ENCODE peak calls at places on chromosomes 1 and 21, in nine cellular contexts. One of them, this sample, is unnamed.

GRCh38 chr1:31576201-31576669 is at the start of gene TINAGL1:
- DNase-seq in PC-9: peak; percentile 98
- DNase-seq in aorta: peak; percentile 90
- DNase-seq in H1: no peak
- DNase-seq in neuronal stem cell: no peak
- DNase-seq in hepatocyte: peak; percentile 93
- DNase-seq in K562: peak; percentile 67
- DNase-seq in endodermal cell: peak; percentile 92
- DNase-seq in HAP-1: no peak
- DNase-seq in this sample: no peak

GRCh38 chr1:240031009-240031408 is 60.7 kb upstream of the FMN2 start:
- DNase-seq in PC-9: no peak
- DNase-seq in aorta: no peak
- DNase-seq in H1: no peak
- DNase-seq in neuronal stem cell: no peak
- DNase-seq in hepatocyte: no peak
- DNase-seq in K562: no peak
- DNase-seq in endodermal cell: no peak
- DNase-seq in HAP-1: no peak
- DNase-seq in this sample: no peak

GRCh38 chr1:150567717-150568561 is 11.5 kb downstream of the MCL1 start:
- DNase-seq in PC-9: peak; percentile 98
- DNase-seq in aorta: peak; percentile 93
- DNase-seq in H1: peak; percentile 88
- DNase-seq in neuronal stem cell: peak; percentile 83
- DNase-seq in hepatocyte: peak; percentile 94
- DNase-seq in K562: peak; percentile 71
- DNase-seq in endodermal cell: peak; percentile 96
- DNase-seq in HAP-1: peak; percentile 75
- DNase-seq in this sample: peak; percentile 45

GRCh38 chr1:88740784-88741183 is 56.7 kb downstream of the PKN2 start:
- DNase-seq in PC-9: no peak
- DNase-seq in aorta: no peak
- DNase-seq in H1: no peak
- DNase-seq in neuronal stem cell: no peak
- DNase-seq in hepatocyte: no peak
- DNase-seq in K562: no peak
- DNase-seq in endodermal cell: no peak
- DNase-seq in HAP-1: no peak
- DNase-seq in this sample: no peak

GRCh38 chr1:191913234-191913948 is 244.9 kb upstream of the RGS18 start:
- DNase-seq in PC-9: no peak
- DNase-seq in aorta: no peak
- DNase-seq in H1: no peak
- DNase-seq in neuronal stem cell: no peak
- DNase-seq in hepatocyte: no peak
- DNase-seq in K562: no peak
- DNase-seq in endodermal cell: no peak
- DNase-seq in HAP-1: no peak
- DNase-seq in this sample: no peak

GRCh38 chr21:45299864-45300785 is 12.4 kb upstream of the POFUT2 start:
- DNase-seq in PC-9: no peak
- DNase-seq in aorta: peak; percentile 65
- DNase-seq in H1: no peak
- DNase-seq in neuronal stem cell: no peak
- DNase-seq in hepatocyte: no peak
- DNase-seq in K562: no peak
- DNase-seq in endodermal cell: peak; percentile 48
- DNase-seq in HAP-1: no peak
- DNase-seq in this sample: no peak

GRCh38 chr1:226873771-226874578 is 3.6 kb downstream of the PSEN2 start:
- DNase-seq in PC-9: no peak
- DNase-seq in aorta: no peak
- DNase-seq in H1: no peak
- DNase-seq in neuronal stem cell: no peak
- DNase-seq in hepatocyte: peak; percentile 2
- DNase-seq in K562: no peak
- DNase-seq in endodermal cell: peak; percentile 32
- DNase-seq in HAP-1: peak; percentile 42
- DNase-seq in this sample: no peak

GRCh38 chr1:207695943-207696342 is 51.0 kb downstream of the CR1L start:
- DNase-seq in PC-9: no peak
- DNase-seq in aorta: no peak
- DNase-seq in H1: no peak
- DNase-seq in neuronal stem cell: no peak
- DNase-seq in hepatocyte: no peak
- DNase-seq in K562: no peak
- DNase-seq in endodermal cell: no peak
- DNase-seq in HAP-1: no peak
- DNase-seq in this sample: no peak

GRCh38 chr1:226526801-226527595 is 21.6 kb upstream of the STUM start:
- DNase-seq in PC-9: no peak
- DNase-seq in aorta: no peak
- DNase-seq in H1: no peak
- DNase-seq in neuronal stem cell: peak; percentile 9
- DNase-seq in hepatocyte: no peak
- DNase-seq in K562: peak; percentile 65
- DNase-seq in endodermal cell: peak; percentile 92
- DNase-seq in HAP-1: peak; percentile 71
- DNase-seq in this sample: peak; percentile 27

GRCh38 chr1:37035828-37036666 is 1.7 kb upstream of the GRIK3 start:
- DNase-seq in PC-9: no peak
- DNase-seq in aorta: no peak
- DNase-seq in H1: no peak
- DNase-seq in neuronal stem cell: no peak
- DNase-seq in hepatocyte: no peak
- DNase-seq in K562: peak; percentile 47
- DNase-seq in endodermal cell: peak; percentile 86
- DNase-seq in HAP-1: no peak
- DNase-seq in this sample: no peak

GRCh38 chr1:78339490-78339889 is 151.3 kb upstream of the PTGFR start:
- DNase-seq in PC-9: no peak
- DNase-seq in aorta: no peak
- DNase-seq in H1: no peak
- DNase-seq in neuronal stem cell: no peak
- DNase-seq in hepatocyte: no peak
- DNase-seq in K562: no peak
- DNase-seq in endodermal cell: no peak
- DNase-seq in HAP-1: no peak
- DNase-seq in this sample: no peak

GRCh38 chr1:202159534-202160371 is 649 bp downstream of the PTPN7 start:
- DNase-seq in PC-9: no peak
- DNase-seq in aorta: no peak
- DNase-seq in H1: no peak
- DNase-seq in neuronal stem cell: no peak
- DNase-seq in hepatocyte: no peak
- DNase-seq in K562: peak; percentile 89
- DNase-seq in endodermal cell: no peak
- DNase-seq in HAP-1: no peak
- DNase-seq in this sample: no peak

GRCh38 chr21:24023936-24024335 is 1583.3 kb downstream of the MRPL39 start:
- DNase-seq in PC-9: no peak
- DNase-seq in aorta: no peak
- DNase-seq in H1: no peak
- DNase-seq in neuronal stem cell: no peak
- DNase-seq in hepatocyte: no peak
- DNase-seq in K562: no peak
- DNase-seq in endodermal cell: no peak
- DNase-seq in HAP-1: no peak
- DNase-seq in this sample: no peak

GRCh38 chr1:53024117-53024516 is 37.9 kb upstream of the PODN start:
- DNase-seq in PC-9: no peak
- DNase-seq in aorta: no peak
- DNase-seq in H1: no peak
- DNase-seq in neuronal stem cell: no peak
- DNase-seq in hepatocyte: no peak
- DNase-seq in K562: no peak
- DNase-seq in endodermal cell: no peak
- DNase-seq in HAP-1: no peak
- DNase-seq in this sample: no peak

GRCh38 chr21:20661745-20662470 is 336.3 kb upstream of the NCAM2 start:
- DNase-seq in PC-9: no peak
- DNase-seq in aorta: no peak
- DNase-seq in H1: peak; percentile 21
- DNase-seq in neuronal stem cell: peak; percentile 59
- DNase-seq in hepatocyte: no peak
- DNase-seq in K562: peak; percentile 7
- DNase-seq in endodermal cell: peak; percentile 58
- DNase-seq in HAP-1: peak; percentile 65
- DNase-seq in this sample: peak; percentile 28

GRCh38 chr1:94296018-94296417 is 58.6 kb upstream of the ARHGAP29 start:
- DNase-seq in PC-9: no peak
- DNase-seq in aorta: no peak
- DNase-seq in H1: no peak
- DNase-seq in neuronal stem cell: no peak
- DNase-seq in hepatocyte: no peak
- DNase-seq in K562: no peak
- DNase-seq in endodermal cell: no peak
- DNase-seq in HAP-1: no peak
- DNase-seq in this sample: no peak

GRCh38 chr1:53627031-53627430 is 111.9 kb downstream of the GLIS1 start:
- DNase-seq in PC-9: no peak
- DNase-seq in aorta: peak; percentile 47
- DNase-seq in H1: no peak
- DNase-seq in neuronal stem cell: no peak
- DNase-seq in hepatocyte: no peak
- DNase-seq in K562: no peak
- DNase-seq in endodermal cell: peak; percentile 33
- DNase-seq in HAP-1: no peak
- DNase-seq in this sample: no peak

GRCh38 chr1:61447339-61448016 is 277.5 kb downstream of the TM2D1 start:
- DNase-seq in PC-9: no peak
- DNase-seq in aorta: no peak
- DNase-seq in H1: no peak
- DNase-seq in neuronal stem cell: no peak
- DNase-seq in hepatocyte: no peak
- DNase-seq in K562: no peak
- DNase-seq in endodermal cell: no peak
- DNase-seq in HAP-1: no peak
- DNase-seq in this sample: no peak
- H3K4me1 ChIP-seq in PC-9: peaks cover 7% of the 10 kb centered on the region
- H3K4me1 ChIP-seq in aorta: peaks cover 13% of the 10 kb centered on the region
- H3K4me1 ChIP-seq in H1: peaks cover 7% of the 10 kb centered on the region
- H3K4me1 ChIP-seq in neuronal stem cell: peaks cover 1% of the 10 kb centered on the region
- H3K4me1 ChIP-seq in hepatocyte: peaks cover 42% of the 10 kb centered on the region
- H3K4me1 ChIP-seq in K562: peaks cover 15% of the 10 kb centered on the region
- H3K4me1 ChIP-seq in endodermal cell: peaks cover 3% of the 10 kb centered on the region
- H3K4me1 ChIP-seq in HAP-1: peaks cover 25% of the 10 kb centered on the region
- H3K4me1 ChIP-seq in this sample: peaks cover 55% of the 10 kb centered on the region

GRCh38 chr1:161084205-161084988 is 5.0 kb downstream of the NECTIN4 start:
- DNase-seq in PC-9: no peak
- DNase-seq in aorta: no peak
- DNase-seq in H1: no peak
- DNase-seq in neuronal stem cell: no peak
- DNase-seq in hepatocyte: peak; percentile 52
- DNase-seq in K562: no peak
- DNase-seq in endodermal cell: no peak
- DNase-seq in HAP-1: no peak
- DNase-seq in this sample: no peak

GRCh38 chr1:161083743-161084084 is 5.6 kb downstream of the NECTIN4 start:
- DNase-seq in PC-9: no peak
- DNase-seq in aorta: no peak
- DNase-seq in H1: no peak
- DNase-seq in neuronal stem cell: no peak
- DNase-seq in hepatocyte: no peak
- DNase-seq in K562: no peak
- DNase-seq in endodermal cell: no peak
- DNase-seq in HAP-1: no peak
- DNase-seq in this sample: no peak

GRCh38 chr1:161082996-161083742 is 6.2 kb downstream of the NECTIN4 start:
- DNase-seq in PC-9: peak; percentile 98
- DNase-seq in aorta: peak; percentile 88
- DNase-seq in H1: no peak
- DNase-seq in neuronal stem cell: no peak
- DNase-seq in hepatocyte: peak; percentile 94
- DNase-seq in K562: peak; percentile 83
- DNase-seq in endodermal cell: peak; percentile 75
- DNase-seq in HAP-1: no peak
- DNase-seq in this sample: no peak

GRCh38 chr1:161086457-161086856 is 2.9 kb downstream of the NECTIN4 start:
- DNase-seq in PC-9: no peak
- DNase-seq in aorta: no peak
- DNase-seq in H1: no peak
- DNase-seq in neuronal stem cell: no peak
- DNase-seq in hepatocyte: no peak
- DNase-seq in K562: no peak
- DNase-seq in endodermal cell: no peak
- DNase-seq in HAP-1: no peak
- DNase-seq in this sample: no peak

GRCh38 chr1:161085165-161085564 is 4.2 kb downstream of the NECTIN4 start:
- DNase-seq in PC-9: no peak
- DNase-seq in aorta: no peak
- DNase-seq in H1: no peak
- DNase-seq in neuronal stem cell: no peak
- DNase-seq in hepatocyte: no peak
- DNase-seq in K562: no peak
- DNase-seq in endodermal cell: no peak
- DNase-seq in HAP-1: no peak
- DNase-seq in this sample: no peak
- H3K4me1 ChIP-seq in PC-9: peaks cover 92% of the 10 kb centered on the region
- H3K4me1 ChIP-seq in aorta: no peaks in the 10 kb centered on the region
- H3K4me1 ChIP-seq in H1: no peaks in the 10 kb centered on the region
- H3K4me1 ChIP-seq in neuronal stem cell: peaks cover 6% of the 10 kb centered on the region
- H3K4me1 ChIP-seq in hepatocyte: peaks cover 35% of the 10 kb centered on the region
- H3K4me1 ChIP-seq in K562: peaks cover 18% of the 10 kb centered on the region
- H3K4me1 ChIP-seq in endodermal cell: peaks cover 6% of the 10 kb centered on the region
- H3K4me1 ChIP-seq in HAP-1: peaks cover 6% of the 10 kb centered on the region
- H3K4me1 ChIP-seq in this sample: no peaks in the 10 kb centered on the region

GRCh38 chr1:168488153-168488552 is 55.6 kb downstream of the XCL2 start:
- DNase-seq in PC-9: no peak
- DNase-seq in aorta: no peak
- DNase-seq in H1: no peak
- DNase-seq in neuronal stem cell: no peak
- DNase-seq in hepatocyte: no peak
- DNase-seq in K562: no peak
- DNase-seq in endodermal cell: no peak
- DNase-seq in HAP-1: no peak
- DNase-seq in this sample: no peak
- H3K4me1 ChIP-seq in PC-9: peaks cover 11% of the 10 kb centered on the region
- H3K4me1 ChIP-seq in aorta: peaks cover 3% of the 10 kb centered on the region
- H3K4me1 ChIP-seq in H1: no peaks in the 10 kb centered on the region
- H3K4me1 ChIP-seq in neuronal stem cell: no peaks in the 10 kb centered on the region
- H3K4me1 ChIP-seq in hepatocyte: peaks cover 23% of the 10 kb centered on the region
- H3K4me1 ChIP-seq in K562: no peaks in the 10 kb centered on the region
- H3K4me1 ChIP-seq in endodermal cell: no peaks in the 10 kb centered on the region
- H3K4me1 ChIP-seq in HAP-1: no peaks in the 10 kb centered on the region
- H3K4me1 ChIP-seq in this sample: no peaks in the 10 kb centered on the region

DNA sequence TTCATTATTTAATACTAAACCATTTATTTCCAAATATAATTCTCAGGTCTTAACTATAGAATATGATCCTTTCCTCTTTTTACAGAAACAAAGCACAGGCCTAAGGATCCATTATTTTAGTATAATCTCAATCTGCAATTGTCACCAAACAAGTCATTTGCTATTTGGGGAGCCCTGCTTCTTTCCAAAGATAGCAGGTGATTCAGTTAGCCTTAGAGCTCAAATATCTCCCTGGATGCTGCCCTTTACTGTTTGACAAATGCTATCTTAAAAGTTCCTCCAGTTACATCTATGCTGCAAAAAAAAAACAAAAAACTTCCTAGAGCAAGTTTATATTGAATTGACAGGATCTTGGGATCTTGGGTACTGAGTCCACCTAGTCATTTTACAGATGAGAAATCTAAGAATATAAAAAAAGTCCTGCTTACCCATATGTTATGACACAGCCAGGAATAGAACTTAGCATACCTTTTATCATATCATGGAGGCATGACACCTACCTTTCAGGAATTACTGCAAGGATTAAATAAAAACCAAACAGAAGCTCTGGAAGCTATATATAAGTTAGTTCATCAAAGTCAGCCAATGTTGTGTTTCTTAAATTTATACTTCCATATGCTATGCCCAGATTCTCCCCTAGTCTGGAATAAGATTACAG is 9.2 kb downstream of the SERBP1 start:
- DNase-seq in PC-9: no peak
- DNase-seq in aorta: no peak
- DNase-seq in H1: no peak
- DNase-seq in neuronal stem cell: no peak
- DNase-seq in hepatocyte: no peak
- DNase-seq in K562: no peak
- DNase-seq in endodermal cell: no peak
- DNase-seq in HAP-1: no peak
- DNase-seq in this sample: no peak
- H3K4me1 ChIP-seq in PC-9: no peaks in the 10 kb centered on the region
- H3K4me1 ChIP-seq in aorta: no peaks in the 10 kb centered on the region
- H3K4me1 ChIP-seq in H1: no peaks in the 10 kb centered on the region
- H3K4me1 ChIP-seq in neuronal stem cell: peaks cover 1% of the 10 kb centered on the region
- H3K4me1 ChIP-seq in hepatocyte: no peaks in the 10 kb centered on the region
- H3K4me1 ChIP-seq in K562: no peaks in the 10 kb centered on the region
- H3K4me1 ChIP-seq in endodermal cell: no peaks in the 10 kb centered on the region
- H3K4me1 ChIP-seq in HAP-1: peaks cover 5% of the 10 kb centered on the region
- H3K4me1 ChIP-seq in this sample: no peaks in the 10 kb centered on the region